ENCODE peak calls at places on chromosomes 11 and 22, in ten cellular contexts. P is naive thymus-derived CD8-positive, alpha-beta T cell; X is lower lobe of right lung; J is T-helper 9 cell; R is stimulated activated CD8-positive, alpha-beta memory T cell treated with anti-CD3 and anti-CD28 coated beads, Interleukin-15, amount 100 ng/mL, for 4 hours; C is stimulated activated CD4-positive, alpha-beta T cell treated with anti-CD3 and anti-CD28 coated beads, Interleukin-1b, Interleukin-23, amount 100 ng/mL, for 1 hour; H is small intestine; V is activated naive CD4-positive, alpha-beta T cell; A is stimulated activated naive CD8-positive, alpha-beta T cell treated with anti-CD3 and anti-CD28 coated beads, Interleukin-15, amount 100 ng/mL, for 72 hours; Q is fibroblast of lung. N is an unnamed sample.
A peak's percentile ranks its signal among the peaks of the same experiment; 100 is the strongest.

GRCh38 chr11:120739780-120740179 is 228.2 kb downstream of the GRIK4 start:
- DNase-seq in A (no peak), Q (no peak), C (no peak), J (no peak), R (no peak), X (no peak), P (no peak), V (no peak), H (no peak), N (no peak)

GRCh38 chr11:95520765-95521542 is 268.6 kb downstream of the FAM76B start:
- DNase-seq in P (no peak), C (no peak), J (no peak), R (no peak), Q (peak; percentile 16), V (no peak), H (no peak), X (no peak), A (no peak), N (peak; percentile 97)

GRCh38 chr22:49351761-49352221 is 475.9 kb downstream of the BRD1 start:
- DNase-seq in Q (no peak), V (no peak), R (no peak), H (no peak), A (no peak), X (peak; percentile 30), J (no peak), P (no peak), C (no peak), N (no peak)

GRCh38 chr11:10139656-10140055 is 154.4 kb downstream of the SBF2 start:
- DNase-seq in H (no peak), A (no peak), P (no peak), Q (peak; percentile 41), C (no peak), J (no peak), V (no peak), R (no peak), X (no peak), N (peak; percentile 81)

GRCh38 chr11:83835423-83835822 is 549.3 kb upstream of the CCDC90B start:
- DNase-seq in H (no peak), V (no peak), P (no peak), C (no peak), X (no peak), R (no peak), Q (peak; percentile 24), J (no peak), A (no peak), N (peak; percentile 4)

GRCh38 chr11:120057595-120058581 is 80.0 kb downstream of the TRIM29 start:
- DNase-seq in A (no peak), P (no peak), Q (no peak), H (peak; percentile 86), J (no peak), C (no peak), X (no peak), V (no peak), R (no peak), N (no peak)

GRCh38 chr11:115760528-115760837 is 256.3 kb upstream of the CADM1 start:
- DNase-seq in H (no peak), R (no peak), Q (peak; percentile 9), J (no peak), A (no peak), C (no peak), V (no peak), P (no peak), X (no peak), N (no peak)

GRCh38 chr11:119347242-119347641 is 737 bp upstream of the MFRP start:
- DNase-seq in R (no peak), P (no peak), Q (no peak), H (peak; percentile 61), A (no peak), C (no peak), X (no peak), V (no peak), J (no peak), N (no peak)

GRCh38 chr11:2127357-2127971 is 11.7 kb downstream of the IGF2 start:
- DNase-seq in J (no peak), V (no peak), C (no peak), H (no peak), A (no peak), X (no peak), Q (no peak), P (no peak), R (no peak), N (no peak)

GRCh38 chr11:20443596-20443995 is 56.1 kb downstream of the PRMT3 start:
- DNase-seq in A (no peak), Q (peak; percentile 49), H (no peak), C (no peak), V (no peak), P (no peak), R (no peak), J (no peak), X (no peak), N (peak; percentile 21)

GRCh38 chr11:104547996-104548661 is 350.1 kb downstream of the CASP12 start:
- DNase-seq in J (no peak), X (no peak), P (no peak), A (no peak), V (no peak), R (no peak), C (no peak), H (no peak), Q (peak; percentile 47), N (peak; percentile 45)

GRCh38 chr22:39242809-39243442 is 1.9 kb downstream of the PDGFB start:
- DNase-seq in V (peak; percentile 23), H (no peak), Q (no peak), A (peak; percentile 34), P (peak; percentile 46), R (no peak), J (peak; percentile 31), X (no peak), C (no peak), N (no peak)

GRCh38 chr22:46568102-46568809 is 30.8 kb upstream of the CELSR1 start:
- DNase-seq in C (no peak), H (no peak), J (no peak), R (no peak), Q (no peak), A (no peak), V (no peak), P (no peak), X (peak; percentile 24), N (no peak)

GRCh38 chr22:26711205-26711958 is 54.0 kb downstream of the MIAT start:
- DNase-seq in X (no peak), H (peak; percentile 1), P (no peak), A (peak; percentile 9), C (no peak), R (no peak), J (no peak), V (no peak), Q (peak; percentile 6), N (no peak)

GRCh38 chr11:27291302-27291889 is 71.6 kb downstream of the CCDC34 start:
- DNase-seq in Q (no peak), R (no peak), C (no peak), A (no peak), J (no peak), V (no peak), H (peak; percentile 56), P (no peak), X (no peak), N (no peak)

GRCh38 chr22:44536411-44536810 is 38.4 kb upstream of the RTL6 start:
- DNase-seq in R (no peak), C (no peak), H (no peak), J (no peak), V (no peak), X (no peak), P (no peak), A (no peak), Q (no peak), N (no peak)

GRCh38 chr11:113249491-113249763 is 65.0 kb upstream of the TTC12 start:
- DNase-seq in C (no peak), H (no peak), R (no peak), A (no peak), Q (peak; percentile 6), P (no peak), J (no peak), V (no peak), X (no peak), N (no peak)

GRCh38 chr22:46777609-46777970 is 15.1 kb downstream of the TBC1D22A start:
- DNase-seq in R (no peak), H (no peak), V (peak; percentile 47), C (no peak), X (peak; percentile 70), J (no peak), Q (no peak), A (peak; percentile 60), P (peak; percentile 38), N (no peak)

GRCh38 chr11:117557321-117557720 is 229.7 kb downstream of the CEP164 start:
- DNase-seq in X (no peak), V (no peak), Q (no peak), C (no peak), R (no peak), A (no peak), J (no peak), P (no peak), H (no peak), N (no peak)

GRCh38 chr11:129252621-129253020 is 60.5 kb upstream of the ARHGAP32 start:
- DNase-seq in Q (no peak), C (no peak), R (no peak), V (no peak), A (no peak), X (no peak), J (no peak), H (no peak), P (no peak), N (no peak)

GRCh38 chr11:2294340-2295290 is 7.1 kb downstream of the C11orf21 start:
- DNase-seq in A (peak; percentile 6), X (peak; percentile 45), R (no peak), H (no peak), V (no peak), J (no peak), Q (no peak), C (no peak), P (no peak), N (no peak)

GRCh38 chr11:17543574-17544180 is 539 bp downstream of the USH1C start:
- DNase-seq in Q (no peak), A (no peak), V (no peak), H (peak; percentile 63), R (no peak), J (no peak), X (no peak), P (no peak), C (no peak), N (no peak)

GRCh38 chr11:130212431-130212961 is 52.9 kb downstream of the ST14 start:
- DNase-seq in C (no peak), A (peak; percentile 6), P (no peak), X (peak; percentile 30), R (no peak), V (no peak), Q (no peak), H (no peak), J (no peak), N (no peak)

GRCh38 chr22:23402275-23403151 is 177.6 kb downstream of the IGLL1 start:
- DNase-seq in Q (peak; percentile 21), R (no peak), H (peak; percentile 69), A (peak; percentile 76), V (no peak), X (peak; percentile 79), J (no peak), P (peak; percentile 41), C (peak; percentile 19), N (peak; percentile 60)

GRCh38 chr22:38738475-38739070 is 17.2 kb downstream of the SUN2 start:
- DNase-seq in H (no peak), A (peak; percentile 12), R (no peak), P (no peak), J (no peak), V (no peak), C (no peak), X (peak; percentile 29), Q (no peak), N (no peak)

GRCh38 chr22:42228480-42228879 is 42.0 kb downstream of the TCF20 start:
- DNase-seq in V (no peak), J (no peak), Q (no peak), C (no peak), R (no peak), A (no peak), P (no peak), X (no peak), H (no peak), N (no peak)

N was measured in kidney glomerular epithelial cell.